ENCODE peak calls at places on chromosomes 16 and 17, in four cellular contexts. One of them, this sample, is unnamed.

GRCh38 chr17:38322156-38322779 is 21.5 kb downstream of the GPR179 start:
- DNase-seq in WTC11: peak
- DNase-seq in K562: peak
- DNase-seq in HepG2: peak
- DNase-seq in this sample: no peak

GRCh38 chr17:17001874-17002520 is 30.1 kb upstream of the TNFRSF13B start:
- DNase-seq in WTC11: peak
- DNase-seq in K562: peak
- DNase-seq in HepG2: peak
- DNase-seq in this sample: no peak

GRCh38 chr17:43020789-43021738 is 1.1 kb downstream of the VAT1 start:
- DNase-seq in WTC11: peak
- DNase-seq in K562: peak
- DNase-seq in HepG2: peak
- DNase-seq in this sample: no peak

GRCh38 chr17:10117581-10118001 is 80.8 kb downstream of the GAS7 start:
- DNase-seq in WTC11: no peak
- DNase-seq in K562: no peak
- DNase-seq in HepG2: peak
- DNase-seq in this sample: peak

GRCh38 chr17:43341705-43342600 is 56.8 kb upstream of the ARL4D start:
- DNase-seq in WTC11: no peak
- DNase-seq in K562: no peak
- DNase-seq in HepG2: no peak
- DNase-seq in this sample: no peak

GRCh38 chr17:51807460-51807859 is 351.1 kb downstream of the CA10 start:
- DNase-seq in WTC11: no peak
- DNase-seq in K562: no peak
- DNase-seq in HepG2: no peak
- DNase-seq in this sample: no peak

GRCh38 chr17:77365584-77366186 is 224.9 kb downstream of the SEC14L1 start:
- DNase-seq in WTC11: peak
- DNase-seq in K562: no peak
- DNase-seq in HepG2: no peak
- DNase-seq in this sample: no peak

GRCh38 chr17:60392845-60393702 is 1.1 kb upstream of the USP32 start:
- DNase-seq in WTC11: no peak
- DNase-seq in K562: no peak
- DNase-seq in HepG2: peak
- DNase-seq in this sample: peak

GRCh38 chr17:7651959-7652658 is 1.4 kb downstream of the ATP1B2 start:
- DNase-seq in WTC11: no peak
- DNase-seq in K562: no peak
- DNase-seq in HepG2: no peak
- DNase-seq in this sample: no peak

GRCh38 chr17:12180644-12181261 is 160.1 kb downstream of the MAP2K4 start:
- DNase-seq in WTC11: peak
- DNase-seq in K562: peak
- DNase-seq in HepG2: peak
- DNase-seq in this sample: peak

GRCh38 chr17:81536299-81537290 is 8.4 kb downstream of the FSCN2 start:
- DNase-seq in WTC11: peak
- DNase-seq in K562: peak
- DNase-seq in HepG2: no peak
- DNase-seq in this sample: no peak

GRCh38 chr17:29698019-29698777 is 75.5 kb upstream of the CORO6 start:
- DNase-seq in WTC11: no peak
- DNase-seq in K562: no peak
- DNase-seq in HepG2: no peak
- DNase-seq in this sample: no peak

GRCh38 chr16:73949574-73950348 is 346.9 kb upstream of the PSMD7 start:
- DNase-seq in WTC11: no peak
- DNase-seq in K562: no peak
- DNase-seq in HepG2: no peak
- DNase-seq in this sample: no peak

GRCh38 chr16:48505705-48506104 is 104.3 kb downstream of the N4BP1 start:
- DNase-seq in WTC11: no peak
- DNase-seq in K562: no peak
- DNase-seq in HepG2: no peak
- DNase-seq in this sample: no peak

GRCh38 chr17:74159226-74159840 is 44.1 kb upstream of the RPL38 start:
- DNase-seq in WTC11: no peak
- DNase-seq in K562: no peak
- DNase-seq in HepG2: no peak
- DNase-seq in this sample: no peak

GRCh38 chr16:4414187-4414909 is 2.0 kb downstream of the CORO7 start:
- DNase-seq in WTC11: no peak
- DNase-seq in K562: peak
- DNase-seq in HepG2: no peak
- DNase-seq in this sample: peak

GRCh38 chr16:67943256-67943618 is 683 bp downstream of the LCAT start:
- DNase-seq in WTC11: no peak
- DNase-seq in K562: no peak
- DNase-seq in HepG2: peak
- DNase-seq in this sample: no peak

GRCh38 chr16:82181456-82182185 is 11.6 kb upstream of the MPHOSPH6 start:
- DNase-seq in WTC11: no peak
- DNase-seq in K562: no peak
- DNase-seq in HepG2: no peak
- DNase-seq in this sample: no peak

GRCh38 chr16:21009815-21010214 is 109.2 kb downstream of the LYRM1 start:
- DNase-seq in WTC11: no peak
- DNase-seq in K562: no peak
- DNase-seq in HepG2: no peak
- DNase-seq in this sample: no peak

GRCh38 chr17:33390479-33391027 is 97.5 kb upstream of the ASIC2 start:
- DNase-seq in WTC11: no peak
- DNase-seq in K562: no peak
- DNase-seq in HepG2: no peak
- DNase-seq in this sample: no peak

GRCh38 chr16:65195998-65196397 is 74.1 kb upstream of the CDH11 start:
- DNase-seq in WTC11: no peak
- DNase-seq in K562: no peak
- DNase-seq in HepG2: no peak
- DNase-seq in this sample: no peak

GRCh38 chr16:73768786-73769203 is 527.8 kb upstream of the PSMD7 start:
- DNase-seq in WTC11: no peak
- DNase-seq in K562: no peak
- DNase-seq in HepG2: no peak
- DNase-seq in this sample: no peak

GRCh38 chr17:7842950-7843535 is 9.0 kb downstream of the KDM6B start:
- DNase-seq in WTC11: peak
- DNase-seq in K562: no peak
- DNase-seq in HepG2: peak
- DNase-seq in this sample: no peak

GRCh38 chr16:85137323-85138072 is 25.2 kb upstream of the CIBAR2 start:
- DNase-seq in WTC11: no peak
- DNase-seq in K562: peak
- DNase-seq in HepG2: peak
- DNase-seq in this sample: no peak
- TF ChIP-seq NR2C2 in WTC11: no peak
- TF ChIP-seq NR2C2 in K562: no peak
- TF ChIP-seq NR2C2 in HepG2: peak
- TF ChIP-seq NR2C2 in this sample: no peak

GRCh38 chr16:2044541-2044940 is 3.1 kb downstream of the NTHL1 start:
- DNase-seq in WTC11: no peak
- DNase-seq in K562: no peak
- DNase-seq in HepG2: no peak
- DNase-seq in this sample: no peak
- TF ChIP-seq CREM in WTC11: no peak
- TF ChIP-seq CREM in K562: no peak
- TF ChIP-seq CREM in HepG2: no peak
- TF ChIP-seq CREM in this sample: no peak

DNA sequence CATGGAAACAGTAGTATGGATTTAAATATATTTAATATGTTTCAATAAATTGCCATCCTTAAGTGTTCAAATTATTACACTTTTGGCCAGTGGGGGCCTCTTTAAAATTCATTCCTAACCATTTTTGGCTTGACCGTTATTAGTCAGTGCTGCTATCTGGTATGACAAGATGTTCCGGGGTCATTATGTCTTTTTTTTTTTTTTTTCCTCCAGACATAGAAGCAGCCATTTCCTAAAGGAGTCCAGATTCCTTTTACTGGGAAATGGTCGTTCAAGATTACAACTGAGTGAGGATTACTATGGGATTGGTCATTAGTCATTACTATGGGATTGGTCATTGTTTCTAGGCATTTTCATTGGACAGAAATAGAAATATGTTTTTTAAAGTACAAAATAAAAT is 53.4 kb downstream of the NF1 start:
- DNase-seq in WTC11: no peak
- DNase-seq in K562: peak
- DNase-seq in HepG2: no peak
- DNase-seq in this sample: no peak
- TF ChIP-seq NR2C2 in WTC11: no peak
- TF ChIP-seq NR2C2 in K562: peak
- TF ChIP-seq NR2C2 in HepG2: no peak
- TF ChIP-seq NR2C2 in this sample: no peak

GRCh38 chr16:71338632-71339031 is 19.9 kb upstream of the CALB2 start:
- DNase-seq in WTC11: no peak
- DNase-seq in K562: no peak
- DNase-seq in HepG2: no peak
- DNase-seq in this sample: no peak
- TF ChIP-seq CREM in WTC11: no peak
- TF ChIP-seq CREM in K562: no peak
- TF ChIP-seq CREM in HepG2: no peak
- TF ChIP-seq CREM in this sample: no peak

DNA sequence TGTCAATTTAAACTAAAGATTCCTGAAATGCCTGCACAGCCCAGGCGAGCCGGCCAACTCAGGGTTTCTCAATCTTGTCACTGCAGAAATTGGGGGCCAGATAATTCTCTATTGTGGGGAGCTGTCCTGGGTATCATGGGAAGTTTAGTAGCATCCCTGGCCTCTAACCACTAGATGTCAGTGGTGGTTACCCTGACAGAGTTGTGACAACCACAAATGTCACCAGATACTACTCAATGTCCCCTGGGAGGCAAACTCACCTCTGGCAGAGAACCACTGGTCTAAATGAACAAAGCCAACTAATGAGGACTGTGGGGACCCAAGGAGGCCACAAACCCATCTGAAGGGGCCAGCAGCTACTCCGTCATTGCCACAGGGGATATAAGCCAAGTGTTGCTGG is 90.9 kb downstream of the MYH11 start:
- DNase-seq in WTC11: peak
- DNase-seq in K562: peak
- DNase-seq in HepG2: peak
- DNase-seq in this sample: peak
- TF ChIP-seq NR2C2 in WTC11: no peak
- TF ChIP-seq NR2C2 in K562: no peak
- TF ChIP-seq NR2C2 in HepG2: no peak
- TF ChIP-seq NR2C2 in this sample: no peak

DNA sequence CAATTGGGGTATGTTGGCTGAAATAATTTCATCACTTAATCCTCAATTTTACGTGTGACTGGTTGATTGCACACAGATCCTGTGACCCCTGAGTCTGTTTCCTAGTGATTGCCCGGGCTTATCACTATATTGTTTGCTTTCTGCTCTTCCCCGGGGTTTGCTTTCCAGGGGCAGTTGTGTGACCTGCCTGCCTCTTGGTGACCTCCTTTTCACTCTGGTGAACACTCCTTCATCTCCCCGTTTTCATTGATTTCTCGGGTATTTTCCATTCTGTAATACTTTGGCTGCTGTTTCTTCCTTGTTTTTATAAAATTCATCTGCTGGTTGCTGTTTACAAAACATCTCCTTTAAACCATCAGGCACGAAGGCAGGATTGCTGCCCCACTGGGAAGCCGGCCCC is 36.0 kb downstream of the NTN1 start:
- DNase-seq in WTC11: no peak
- DNase-seq in K562: no peak
- DNase-seq in HepG2: peak
- DNase-seq in this sample: no peak
- TF ChIP-seq CREM in WTC11: no peak
- TF ChIP-seq CREM in K562: no peak
- TF ChIP-seq CREM in HepG2: no peak
- TF ChIP-seq CREM in this sample: no peak

This sample was measured in GM12878.